ENCODE peak calls at places on chromosomes 16 and 17, in nine cellular contexts. A is prostate gland, I is body of pancreas, Z is suprapubic skin, N is endothelial cell of umbilical vein, L is transverse colon, B is IMR-90, S is adrenal gland, C is ovary. J is an unnamed sample.

GRCh38 chr17:1423456-1424135 is 23.6 kb upstream of the YWHAE start:
- DNase-seq in Z (no peak), L (no peak), A (no peak), C (no peak), B (no peak), N (no peak), S (no peak), I (no peak), J (no peak)

GRCh38 chr17:77891602-77892001 is 66.9 kb upstream of the TNRC6C start:
- DNase-seq in S (no peak), I (peak; percentile 0), L (no peak), B (no peak), A (no peak), Z (no peak), C (no peak), N (no peak), J (no peak)

GRCh38 chr17:31573861-31574260 is 182.4 kb downstream of the RAB11FIP4 start:
- DNase-seq in B (no peak), N (no peak), S (no peak), L (no peak), Z (no peak), I (peak; percentile 18), A (no peak), C (no peak), J (peak; percentile 55)

GRCh38 chr17:20997711-20998570 is 44.9 kb downstream of the USP22 start:
- DNase-seq in I (peak; percentile 11), L (no peak), S (peak; percentile 57), C (no peak), A (no peak), N (no peak), Z (peak; percentile 56), B (no peak), J (no peak)

GRCh38 chr17:57256708-57257112 is 387 bp downstream of the MSI2 start:
- DNase-seq in B (no peak), Z (peak; percentile 73), L (peak; percentile 34), A (peak; percentile 31), I (peak; percentile 45), S (peak; percentile 70), C (peak; percentile 48), N (peak; percentile 33), J (no peak)

GRCh38 chr16:88785106-88785924 is at the start of gene PIEZO1:
- DNase-seq in S (peak; percentile 77), L (peak; percentile 84), I (peak; percentile 72), Z (no peak), A (peak; percentile 61), B (peak; percentile 52), C (peak; percentile 73), N (peak; percentile 53), J (peak; percentile 79)

GRCh38 chr16:57994778-57995177 is 5.7 kb downstream of the ZNF319 start:
- DNase-seq in C (no peak), I (peak; percentile 57), A (no peak), B (peak; percentile 25), Z (no peak), S (peak; percentile 85), N (no peak), L (peak; percentile 51), J (no peak)

GRCh38 chr16:53910990-53911389 is 207.0 kb downstream of the FTO start:
- DNase-seq in Z (no peak), L (no peak), I (no peak), A (no peak), S (no peak), N (no peak), C (no peak), B (no peak), J (no peak)

GRCh38 chr17:3964203-3965122 is at the start of gene ATP2A3:
- DNase-seq in L (peak; percentile 78), B (no peak), I (peak; percentile 65), A (no peak), Z (no peak), S (no peak), N (no peak), C (no peak), J (no peak)

GRCh38 chr16:53282975-53283946 is 151.0 kb upstream of the RBL2 start:
- DNase-seq in B (peak; percentile 49), C (no peak), S (no peak), Z (no peak), I (no peak), A (no peak), N (peak; percentile 74), L (no peak), J (no peak)

GRCh38 chr17:73604046-73604445 is 40.2 kb downstream of the SDK2 start:
- DNase-seq in C (no peak), S (no peak), Z (no peak), L (no peak), B (no peak), N (no peak), I (no peak), A (no peak), J (no peak)

GRCh38 chr17:73605444-73605843 is 38.8 kb downstream of the SDK2 start:
- DNase-seq in S (no peak), Z (no peak), L (no peak), C (no peak), B (no peak), N (no peak), A (no peak), I (no peak), J (no peak)

GRCh38 chr17:73600103-73600871 is 44.0 kb downstream of the SDK2 start:
- DNase-seq in S (no peak), I (no peak), A (no peak), N (no peak), C (no peak), B (no peak), L (no peak), Z (no peak), J (no peak)

GRCh38 chr17:73609078-73609477 is 35.2 kb downstream of the SDK2 start:
- DNase-seq in C (no peak), A (no peak), S (no peak), L (no peak), Z (no peak), N (no peak), B (no peak), I (no peak), J (no peak)

DNA sequence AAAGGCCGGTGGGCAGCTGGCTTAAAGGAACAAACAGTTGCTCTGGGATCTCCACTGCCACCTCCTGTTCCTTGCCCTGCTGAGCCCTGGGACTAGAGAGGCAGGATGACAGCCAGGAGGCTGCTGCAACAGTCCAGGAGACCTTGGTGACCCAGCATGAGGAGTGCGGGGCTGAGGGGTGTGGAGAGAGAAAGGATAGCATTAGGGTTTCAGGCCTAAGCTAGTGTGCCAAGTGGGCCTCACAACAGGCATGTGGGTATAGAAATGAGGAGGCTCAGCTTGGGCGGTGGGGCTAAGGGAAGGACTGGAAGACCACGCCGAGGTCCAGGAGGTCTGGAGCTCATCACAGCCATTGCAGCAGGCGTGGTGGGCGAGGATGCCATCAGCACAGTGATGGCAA is 39.8 kb downstream of the SDK2 start:
- DNase-seq in C (no peak), S (no peak), B (no peak), Z (no peak), L (no peak), N (no peak), A (no peak), I (no peak), J (no peak)
- H3K27me3 ChIP-seq in C (no peaks in the 10 kb centered on the region), S (no peaks in the 10 kb centered on the region), B (no peaks in the 10 kb centered on the region), Z (peaks cover 13% of the 10 kb centered on the region), L (no peaks in the 10 kb centered on the region), N (no peaks in the 10 kb centered on the region), A (no peaks in the 10 kb centered on the region), I (no peaks in the 10 kb centered on the region), J (no peaks in the 10 kb centered on the region)

GRCh38 chr17:81518785-81519283 is 6.2 kb upstream of the ACTG1 start:
- DNase-seq in A (no peak), B (no peak), N (no peak), S (no peak), I (peak; percentile 69), Z (peak; percentile 78), C (no peak), L (peak; percentile 78), J (no peak)
- TF ChIP-seq POLR2A in A (peak; percentile 40), B (no peak), N (peak; percentile 59), S (no peak), I (peak; percentile 24), Z (no peak), C (no peak), L (peak; percentile 58), J (no peak)

DNA sequence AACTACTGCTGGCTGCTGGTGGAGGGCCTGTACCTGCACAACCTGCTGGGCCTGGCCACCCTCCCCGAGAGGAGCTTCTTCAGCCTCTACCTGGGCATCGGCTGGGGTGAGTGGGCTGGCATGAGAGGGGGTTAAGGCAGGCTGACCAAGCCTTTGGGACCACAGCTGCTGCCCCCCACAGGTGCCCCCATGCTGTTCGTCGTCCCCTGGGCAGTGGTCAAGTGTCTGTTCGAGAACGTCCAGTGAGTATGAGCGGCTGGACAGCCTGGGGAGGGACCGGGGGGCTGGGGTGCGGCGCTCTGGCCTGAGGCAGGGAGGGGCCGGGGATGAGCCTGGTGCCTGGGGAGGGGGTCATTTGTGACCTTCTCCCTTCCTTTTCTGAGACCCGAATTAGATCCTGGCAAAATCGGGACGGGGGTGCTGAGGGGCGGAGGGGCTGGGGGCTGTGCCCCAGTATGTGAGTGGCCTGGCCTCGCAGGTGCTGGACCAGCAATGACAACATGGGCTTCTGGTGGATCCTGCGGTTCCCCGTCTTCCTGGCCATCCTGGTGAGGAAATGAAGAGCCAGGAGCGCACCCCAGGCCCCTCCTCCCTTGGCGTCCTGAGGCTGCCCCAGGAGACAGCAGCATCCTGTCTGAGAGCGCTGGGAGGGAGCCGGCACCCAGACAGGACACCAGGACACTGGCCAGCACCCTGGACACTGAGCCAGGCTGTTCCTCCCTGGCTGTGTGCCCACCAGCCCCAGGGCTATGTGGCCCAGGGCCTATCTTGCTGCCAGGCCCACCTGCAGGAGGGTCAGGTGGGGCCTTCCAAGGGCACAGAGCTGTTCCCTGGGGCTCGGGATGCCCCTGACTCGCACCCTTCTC is 8.0 kb downstream of the GCGR start:
- DNase-seq in S (peak; percentile 70), Z (no peak), C (no peak), B (no peak), N (no peak), L (no peak), A (no peak), I (no peak), J (no peak)
- H3K4me1 ChIP-seq in S (no peaks in the 10 kb centered on the region), Z (peaks cover 7% of the 10 kb centered on the region), C (no peaks in the 10 kb centered on the region), B (peaks cover 5% of the 10 kb centered on the region), N (no peaks in the 10 kb centered on the region), L (peaks cover 11% of the 10 kb centered on the region), A (no peaks in the 10 kb centered on the region), I (peaks cover 11% of the 10 kb centered on the region), J (no peaks in the 10 kb centered on the region)

GRCh38 chr16:1028056-1028455 is 44.5 kb upstream of the SSTR5 start:
- DNase-seq in N (no peak), L (no peak), S (no peak), Z (no peak), A (no peak), B (no peak), I (no peak), C (no peak), J (no peak)

GRCh38 chr16:1024126-1024525 is 42.6 kb downstream of the SOX8 start:
- DNase-seq in S (no peak), L (no peak), C (no peak), B (no peak), N (no peak), Z (no peak), A (no peak), I (no peak), J (no peak)

GRCh38 chr16:1027416-1027815 is 45.1 kb upstream of the SSTR5 start:
- DNase-seq in B (no peak), Z (no peak), I (no peak), S (no peak), C (no peak), L (no peak), N (no peak), A (no peak), J (no peak)

GRCh38 chr16:1026784-1027415 is 45.3 kb downstream of the SOX8 start:
- DNase-seq in L (no peak), N (no peak), A (no peak), I (no peak), S (no peak), Z (no peak), B (no peak), C (no peak), J (no peak)

GRCh38 chr16:1026057-1026783 is 44.6 kb downstream of the SOX8 start:
- DNase-seq in N (no peak), A (no peak), C (no peak), Z (no peak), B (no peak), I (no peak), S (no peak), L (no peak), J (no peak)
- H3K27me3 ChIP-seq in N (no peaks in the 10 kb centered on the region), A (peaks cover 19% of the 10 kb centered on the region), C (no peaks in the 10 kb centered on the region), Z (peaks cover 93% of the 10 kb centered on the region), B (peaks cover 37% of the 10 kb centered on the region), I (no peaks in the 10 kb centered on the region), S (peaks cover 9% of the 10 kb centered on the region), L (peaks cover 55% of the 10 kb centered on the region), J (peaks cover 14% of the 10 kb centered on the region)